ENCODE peak calls at places on chromosomes 7 and 10, in nine cellular contexts. I is stimulated activated CD8-positive, alpha-beta memory T cell treated with anti-CD3 and anti-CD28 coated beads, Interleukin-7, amount 100 ng/mL, for 24 hours; C is LoVo; V is islet precursor cell; P is mesothelial cell of epicardium; S is lung microvascular endothelial cell; W is HS-27A; R is KBM-7; U is heart right ventricle. F is an unnamed sample.

GRCh38 chr7:84040365-84040764 is 154.2 kb downstream of the SEMA3A start:
- DNase-seq in I (no peak), C (no peak), V (no peak), P (no peak), S (no peak), W (no peak), R (no peak), U (no peak), F (no peak)

GRCh38 chr10:117163061-117163953 is 25.2 kb upstream of the VAX1 start:
- DNase-seq in I (no peak), C (no peak), V (peak; percentile 82), P (no peak), S (no peak), W (no peak), R (peak; percentile 54), U (no peak), F (no peak)

GRCh38 chr10:93468532-93469213 is 13.5 kb downstream of the MYOF start:
- DNase-seq in I (no peak), C (peak; percentile 74), V (peak; percentile 93), P (no peak), S (peak; percentile 87), W (peak; percentile 84), R (no peak), U (no peak), F (no peak)

GRCh38 chr7:110317699-110318265 is 773.1 kb upstream of the LRRN3 start:
- DNase-seq in I (no peak), C (no peak), V (no peak), P (no peak), S (peak; percentile 28), W (no peak), R (peak; percentile 36), U (no peak), F (no peak)

GRCh38 chr7:49522111-49522510 is 251.3 kb upstream of the VWC2 start:
- DNase-seq in I (no peak), C (no peak), V (peak; percentile 84), P (no peak), S (no peak), W (no peak), R (no peak), U (no peak), F (no peak)

GRCh38 chr10:29479081-29479917 is 155.5 kb downstream of the SVIL start:
- DNase-seq in I (no peak), C (no peak), V (peak; percentile 86), P (no peak), S (no peak), W (no peak), R (no peak), U (no peak), F (no peak)

GRCh38 chr10:58158806-58159205 is 108.9 kb downstream of the IPMK start:
- DNase-seq in I (no peak), C (no peak), V (no peak), P (no peak), S (peak; percentile 31), W (no peak), R (no peak), U (no peak), F (no peak)

GRCh38 chr10:95266674-95267095 is 24.1 kb downstream of the PDLIM1 start:
- DNase-seq in I (no peak), C (peak; percentile 93), V (no peak), P (no peak), S (peak; percentile 97), W (no peak), R (peak; percentile 78), U (no peak), F (peak; percentile 77)

GRCh38 chr7:977326-978048 is 2.1 kb upstream of the COX19 start:
- DNase-seq in I (no peak), C (peak; percentile 72), V (no peak), P (no peak), S (no peak), W (no peak), R (no peak), U (no peak), F (peak; percentile 66)

GRCh38 chr10:5550621-5551530 is 26.1 kb downstream of the CALML3 start:
- DNase-seq in I (no peak), C (no peak), V (peak; percentile 97), P (peak; percentile 19), S (no peak), W (no peak), R (no peak), U (no peak), F (no peak)

GRCh38 chr10:113475381-113475807 is 77.5 kb upstream of the HABP2 start:
- DNase-seq in I (no peak), C (peak; percentile 19), V (peak; percentile 75), P (no peak), S (no peak), W (no peak), R (no peak), U (no peak), F (no peak)

GRCh38 chr7:140745654-140746053 is 49.1 kb downstream of the NDUFB2 start:
- DNase-seq in I (no peak), C (no peak), V (no peak), P (no peak), S (no peak), W (no peak), R (peak; percentile 27), U (no peak), F (no peak)

GRCh38 chr10:133015816-133016462 is 71.8 kb upstream of the ADGRA1 start:
- DNase-seq in I (no peak), C (no peak), V (no peak), P (no peak), S (no peak), W (no peak), R (no peak), U (no peak), F (no peak)

GRCh38 chr7:157887400-157887799 is 550.6 kb downstream of the DNAJB6 start:
- DNase-seq in I (no peak), C (no peak), V (no peak), P (no peak), S (no peak), W (no peak), R (no peak), U (no peak), F (no peak)

GRCh38 chr10:103968441-103969391 is 1.8 kb downstream of the SLK start:
- DNase-seq in I (no peak), C (no peak), V (no peak), P (no peak), S (peak; percentile 44), W (no peak), R (peak; percentile 35), U (no peak), F (no peak)

GRCh38 chr7:132804849-132805485 is 228.7 kb upstream of the PLXNA4 start:
- DNase-seq in I (no peak), C (no peak), V (no peak), P (no peak), S (no peak), W (no peak), R (no peak), U (peak; percentile 30), F (no peak)

GRCh38 chr10:93379366-93380042 is 102.6 kb downstream of the MYOF start:
- DNase-seq in I (no peak), C (no peak), V (no peak), P (no peak), S (peak; percentile 91), W (no peak), R (no peak), U (no peak), F (no peak)

GRCh38 chr7:30659312-30659711 is 22.9 kb downstream of the CRHR2 start:
- DNase-seq in I (no peak), C (no peak), V (no peak), P (no peak), S (peak; percentile 19), W (no peak), R (no peak), U (no peak), F (no peak)

GRCh38 chr7:123864966-123865365 is 20.0 kb downstream of the HYAL4 start:
- DNase-seq in I (no peak), C (no peak), V (no peak), P (no peak), S (peak; percentile 62), W (no peak), R (no peak), U (no peak), F (no peak)

GRCh38 chr10:28302668-28303488 is at the start of gene MPP7:
- DNase-seq in I (peak; percentile 86), C (peak; percentile 97), V (peak; percentile 100), P (peak; percentile 91), S (peak; percentile 98), W (peak; percentile 84), R (peak; percentile 96), U (peak; percentile 96), F (peak; percentile 97)

GRCh38 chr7:8637322-8637721 is 203.9 kb downstream of the NXPH1 start:
- DNase-seq in I (no peak), C (no peak), V (no peak), P (no peak), S (no peak), W (no peak), R (no peak), U (no peak), F (no peak)

GRCh38 chr10:20890491-20891337 is 6.4 kb downstream of the NEBL start:
- DNase-seq in I (no peak), C (no peak), V (peak; percentile 88), P (no peak), S (peak; percentile 64), W (no peak), R (no peak), U (no peak), F (no peak)

GRCh38 chr7:140526901-140527664 is 47.8 kb upstream of the MKRN1 start:
- DNase-seq in I (no peak), C (no peak), V (no peak), P (no peak), S (no peak), W (no peak), R (no peak), U (no peak), F (no peak)

GRCh38 chr7:108211382-108212201 is 81.4 kb upstream of the LAMB4 start:
- DNase-seq in I (no peak), C (peak; percentile 47), V (peak; percentile 71), P (no peak), S (peak; percentile 86), W (no peak), R (peak; percentile 87), U (no peak), F (no peak)

GRCh38 chr7:38736135-38736534 is 105.0 kb upstream of the AMPH start:
- DNase-seq in I (no peak), C (no peak), V (no peak), P (no peak), S (no peak), W (no peak), R (no peak), U (no peak), F (no peak)

GRCh38 chr10:75977146-75977545 is 545.7 kb downstream of the LRMDA start:
- DNase-seq in I (no peak), C (no peak), V (no peak), P (no peak), S (no peak), W (no peak), R (no peak), U (no peak), F (no peak)

GRCh38 chr10:97608991-97609561 is 19.6 kb downstream of the C10orf62 start:
- DNase-seq in I (no peak), C (no peak), V (no peak), P (no peak), S (no peak), W (no peak), R (no peak), U (peak; percentile 58), F (no peak)

GRCh38 chr10:128310966-128311658 is 184.9 kb upstream of the MKI67 start:
- DNase-seq in I (no peak), C (no peak), V (peak; percentile 59), P (no peak), S (no peak), W (no peak), R (no peak), U (no peak), F (no peak)

GRCh38 chr10:24706479-24707118 is 17.1 kb downstream of the ARHGAP21 start:
- DNase-seq in I (no peak), C (no peak), V (peak; percentile 81), P (no peak), S (peak; percentile 90), W (no peak), R (peak; percentile 51), U (peak; percentile 22), F (peak; percentile 20)